ENCODE peak calls at places on chromosomes 3 and 15, in six cellular contexts. One of them, this sample, is unnamed.
A peak's percentile ranks its signal among the peaks of the same experiment; 100 is the strongest.

GRCh38 chr15:78727561-78727960 is 83.7 kb downstream of the ADAMTS7 start:
- DNase-seq in kidney: no peak
- DNase-seq in esophagus squamous epithelium: no peak
- DNase-seq in heart left ventricle: no peak
- DNase-seq in ascending aorta: no peak
- DNase-seq in mucosa of descending colon: no peak
- DNase-seq in this sample: no peak

GRCh38 chr15:70504305-70504951 is 258.9 kb downstream of the UACA start:
- DNase-seq in kidney: peak; percentile 88
- DNase-seq in esophagus squamous epithelium: peak; percentile 17
- DNase-seq in mucosa of descending colon: peak; percentile 41
- DNase-seq in heart left ventricle: peak; percentile 73
- DNase-seq in ascending aorta: peak; percentile 85
- DNase-seq in this sample: no peak

GRCh38 chr3:135014575-135014974 is 219.5 kb downstream of the EPHB1 start:
- DNase-seq in kidney: no peak
- DNase-seq in ascending aorta: peak; percentile 21
- DNase-seq in mucosa of descending colon: no peak
- DNase-seq in heart left ventricle: no peak
- DNase-seq in esophagus squamous epithelium: no peak
- DNase-seq in this sample: no peak

GRCh38 chr3:56975562-56975961 is 84.9 kb upstream of the SPATA12 start:
- DNase-seq in ascending aorta: peak; percentile 18
- DNase-seq in heart left ventricle: no peak
- DNase-seq in kidney: no peak
- DNase-seq in esophagus squamous epithelium: no peak
- DNase-seq in mucosa of descending colon: no peak
- DNase-seq in this sample: no peak

GRCh38 chr3:152026033-152026556 is 152.7 kb downstream of the SUCNR1 start:
- DNase-seq in heart left ventricle: no peak
- DNase-seq in esophagus squamous epithelium: no peak
- DNase-seq in kidney: no peak
- DNase-seq in mucosa of descending colon: no peak
- DNase-seq in ascending aorta: no peak
- DNase-seq in this sample: no peak

GRCh38 chr3:12508316-12508715 is 24.0 kb downstream of the TSEN2 start:
- DNase-seq in mucosa of descending colon: no peak
- DNase-seq in esophagus squamous epithelium: no peak
- DNase-seq in heart left ventricle: peak; percentile 39
- DNase-seq in kidney: no peak
- DNase-seq in ascending aorta: peak; percentile 85
- DNase-seq in this sample: no peak

GRCh38 chr3:195582947-195583346 is 793 bp downstream of the APOD start:
- DNase-seq in esophagus squamous epithelium: no peak
- DNase-seq in ascending aorta: peak; percentile 19
- DNase-seq in heart left ventricle: no peak
- DNase-seq in mucosa of descending colon: peak; percentile 26
- DNase-seq in kidney: no peak
- DNase-seq in this sample: no peak

GRCh38 chr3:53834429-53835095 is 11.7 kb downstream of the CHDH start:
- DNase-seq in kidney: no peak
- DNase-seq in ascending aorta: no peak
- DNase-seq in heart left ventricle: no peak
- DNase-seq in mucosa of descending colon: no peak
- DNase-seq in esophagus squamous epithelium: no peak
- DNase-seq in this sample: no peak

GRCh38 chr3:192684151-192684550 is 43.2 kb downstream of the FGF12 start:
- DNase-seq in mucosa of descending colon: no peak
- DNase-seq in ascending aorta: no peak
- DNase-seq in kidney: no peak
- DNase-seq in esophagus squamous epithelium: no peak
- DNase-seq in heart left ventricle: no peak
- DNase-seq in this sample: no peak

GRCh38 chr3:173911446-173911845 is 513.9 kb downstream of the NLGN1 start:
- DNase-seq in kidney: no peak
- DNase-seq in mucosa of descending colon: no peak
- DNase-seq in esophagus squamous epithelium: no peak
- DNase-seq in heart left ventricle: no peak
- DNase-seq in ascending aorta: no peak
- DNase-seq in this sample: no peak

GRCh38 chr3:137460944-137461343 is 303.2 kb upstream of the SOX14 start:
- DNase-seq in kidney: no peak
- DNase-seq in mucosa of descending colon: no peak
- DNase-seq in ascending aorta: no peak
- DNase-seq in heart left ventricle: no peak
- DNase-seq in esophagus squamous epithelium: no peak
- DNase-seq in this sample: no peak

GRCh38 chr15:101027920-101028319 is 108.8 kb downstream of the LRRK1 start:
- DNase-seq in kidney: peak; percentile 50
- DNase-seq in heart left ventricle: no peak
- DNase-seq in mucosa of descending colon: no peak
- DNase-seq in ascending aorta: peak; percentile 12
- DNase-seq in esophagus squamous epithelium: no peak
- DNase-seq in this sample: no peak

DNA sequence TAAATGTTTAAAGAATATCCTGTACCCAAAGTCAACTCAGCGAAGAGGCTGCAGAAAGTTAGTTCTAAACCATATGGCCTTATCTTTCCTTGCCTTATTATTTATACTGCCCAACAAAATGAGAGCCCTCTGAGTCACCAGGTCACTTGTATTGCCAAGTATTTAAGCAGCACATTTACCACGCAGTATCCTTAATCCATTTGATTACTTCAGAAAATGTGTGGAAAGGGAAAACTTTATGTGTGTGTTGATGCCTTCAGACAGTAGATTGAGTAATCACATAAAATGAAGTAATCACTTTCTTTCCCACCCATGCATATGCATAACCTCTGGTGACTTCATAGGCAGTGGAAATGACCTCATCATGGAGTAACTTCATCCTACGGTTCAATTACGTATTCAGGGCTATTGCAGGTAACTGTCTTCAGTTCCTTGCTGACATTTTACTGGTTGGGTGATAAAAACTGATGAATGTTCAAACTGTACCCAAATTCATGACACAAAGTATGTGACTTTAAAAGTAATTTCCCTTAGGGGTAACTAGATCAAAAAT is 7.5 kb upstream of the CADPS start:
- DNase-seq in ascending aorta: no peak
- DNase-seq in heart left ventricle: no peak
- DNase-seq in esophagus squamous epithelium: no peak
- DNase-seq in kidney: no peak
- DNase-seq in mucosa of descending colon: no peak
- DNase-seq in this sample: no peak
- H3K4me3 ChIP-seq in ascending aorta: no peak overlapping the region
- H3K4me3 ChIP-seq in heart left ventricle: no peak overlapping the region
- H3K4me3 ChIP-seq in esophagus squamous epithelium: no peak overlapping the region
- H3K4me3 ChIP-seq in kidney: no peak overlapping the region
- H3K4me3 ChIP-seq in mucosa of descending colon: no peak overlapping the region
- H3K4me3 ChIP-seq in this sample: no peak overlapping the region

DNA sequence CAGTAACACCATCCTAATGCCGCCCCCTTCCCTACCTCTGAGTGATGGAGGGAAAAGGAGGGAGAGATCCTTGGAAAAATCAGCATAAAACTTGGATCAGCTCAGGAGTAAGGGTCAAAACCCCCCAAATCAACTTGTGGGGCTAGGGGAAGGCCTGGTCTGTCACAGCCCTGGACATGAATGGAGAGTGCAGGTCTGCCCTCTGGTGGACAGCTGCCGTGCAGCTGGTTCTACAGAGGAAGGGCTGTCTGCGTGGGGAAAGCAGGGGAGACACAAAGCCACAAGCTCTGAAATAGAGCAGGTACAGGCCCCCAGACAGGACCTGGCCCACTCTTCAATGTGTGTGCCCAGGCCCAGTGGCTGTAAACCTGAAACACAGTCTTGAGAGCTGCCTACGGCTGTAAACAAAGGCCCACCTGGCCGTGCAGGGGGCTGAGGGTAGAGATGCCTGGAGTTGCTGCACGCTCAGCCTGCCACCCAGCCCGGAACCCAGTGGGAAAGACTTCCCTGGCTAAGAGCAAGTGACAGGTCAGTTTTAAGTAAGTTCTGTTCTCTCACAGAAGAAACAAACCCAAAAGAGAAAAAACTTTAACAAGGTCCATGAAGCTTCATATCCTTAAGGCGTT is 16.4 kb downstream of the CLK3 start:
- DNase-seq in mucosa of descending colon: peak; percentile 83
- DNase-seq in esophagus squamous epithelium: no peak
- DNase-seq in ascending aorta: no peak
- DNase-seq in kidney: no peak
- DNase-seq in heart left ventricle: no peak
- DNase-seq in this sample: no peak
- H3K36me3 ChIP-seq in mucosa of descending colon: peaks cover 21% of the 10 kb centered on the region
- H3K36me3 ChIP-seq in esophagus squamous epithelium: peaks cover 100% of the 10 kb centered on the region
- H3K36me3 ChIP-seq in ascending aorta: peaks cover 94% of the 10 kb centered on the region
- H3K36me3 ChIP-seq in kidney: peaks cover 64% of the 10 kb centered on the region
- H3K36me3 ChIP-seq in heart left ventricle: peaks cover 99% of the 10 kb centered on the region
- H3K36me3 ChIP-seq in this sample: peaks cover 6% of the 10 kb centered on the region

GRCh38 chr3:23213813-23214212 is 10.7 kb downstream of the UBE2E2 start:
- DNase-seq in mucosa of descending colon: no peak
- DNase-seq in esophagus squamous epithelium: no peak
- DNase-seq in heart left ventricle: no peak
- DNase-seq in kidney: no peak
- DNase-seq in ascending aorta: no peak
- DNase-seq in this sample: no peak
- H3K4me3 ChIP-seq in mucosa of descending colon: no peak overlapping the region
- H3K4me3 ChIP-seq in esophagus squamous epithelium: no peak overlapping the region
- H3K4me3 ChIP-seq in heart left ventricle: no peak overlapping the region
- H3K4me3 ChIP-seq in kidney: no peak overlapping the region
- H3K4me3 ChIP-seq in ascending aorta: no peak overlapping the region
- H3K4me3 ChIP-seq in this sample: no peak overlapping the region

GRCh38 chr3:161230621-161231195 is 9.6 kb downstream of the NMD3 start:
- DNase-seq in heart left ventricle: no peak
- DNase-seq in esophagus squamous epithelium: no peak
- DNase-seq in mucosa of descending colon: no peak
- DNase-seq in kidney: no peak
- DNase-seq in ascending aorta: no peak
- DNase-seq in this sample: no peak
- H3K36me3 ChIP-seq in heart left ventricle: peaks cover 88% of the 10 kb centered on the region
- H3K36me3 ChIP-seq in esophagus squamous epithelium: peaks cover 99% of the 10 kb centered on the region
- H3K36me3 ChIP-seq in mucosa of descending colon: no peaks in the 10 kb centered on the region
- H3K36me3 ChIP-seq in kidney: peaks cover 18% of the 10 kb centered on the region
- H3K36me3 ChIP-seq in ascending aorta: peaks cover 60% of the 10 kb centered on the region
- H3K36me3 ChIP-seq in this sample: no peaks in the 10 kb centered on the region

GRCh38 chr3:170258105-170258487 is 35.9 kb downstream of the PRKCI start:
- DNase-seq in esophagus squamous epithelium: no peak
- DNase-seq in kidney: no peak
- DNase-seq in heart left ventricle: no peak
- DNase-seq in ascending aorta: no peak
- DNase-seq in mucosa of descending colon: no peak
- DNase-seq in this sample: no peak
- H3K4me3 ChIP-seq in esophagus squamous epithelium: no peak overlapping the region
- H3K4me3 ChIP-seq in kidney: no peak overlapping the region
- H3K4me3 ChIP-seq in heart left ventricle: no peak overlapping the region
- H3K4me3 ChIP-seq in ascending aorta: no peak overlapping the region
- H3K4me3 ChIP-seq in mucosa of descending colon: no peak overlapping the region
- H3K4me3 ChIP-seq in this sample: no peak overlapping the region

GRCh38 chr15:44438402-44438801 is 11.0 kb downstream of the CTDSPL2 start:
- DNase-seq in ascending aorta: no peak
- DNase-seq in kidney: no peak
- DNase-seq in esophagus squamous epithelium: no peak
- DNase-seq in heart left ventricle: no peak
- DNase-seq in mucosa of descending colon: no peak
- DNase-seq in this sample: no peak

GRCh38 chr15:44441095-44441501 is 13.7 kb downstream of the CTDSPL2 start:
- DNase-seq in esophagus squamous epithelium: no peak
- DNase-seq in heart left ventricle: no peak
- DNase-seq in kidney: no peak
- DNase-seq in mucosa of descending colon: no peak
- DNase-seq in ascending aorta: no peak
- DNase-seq in this sample: no peak

DNA sequence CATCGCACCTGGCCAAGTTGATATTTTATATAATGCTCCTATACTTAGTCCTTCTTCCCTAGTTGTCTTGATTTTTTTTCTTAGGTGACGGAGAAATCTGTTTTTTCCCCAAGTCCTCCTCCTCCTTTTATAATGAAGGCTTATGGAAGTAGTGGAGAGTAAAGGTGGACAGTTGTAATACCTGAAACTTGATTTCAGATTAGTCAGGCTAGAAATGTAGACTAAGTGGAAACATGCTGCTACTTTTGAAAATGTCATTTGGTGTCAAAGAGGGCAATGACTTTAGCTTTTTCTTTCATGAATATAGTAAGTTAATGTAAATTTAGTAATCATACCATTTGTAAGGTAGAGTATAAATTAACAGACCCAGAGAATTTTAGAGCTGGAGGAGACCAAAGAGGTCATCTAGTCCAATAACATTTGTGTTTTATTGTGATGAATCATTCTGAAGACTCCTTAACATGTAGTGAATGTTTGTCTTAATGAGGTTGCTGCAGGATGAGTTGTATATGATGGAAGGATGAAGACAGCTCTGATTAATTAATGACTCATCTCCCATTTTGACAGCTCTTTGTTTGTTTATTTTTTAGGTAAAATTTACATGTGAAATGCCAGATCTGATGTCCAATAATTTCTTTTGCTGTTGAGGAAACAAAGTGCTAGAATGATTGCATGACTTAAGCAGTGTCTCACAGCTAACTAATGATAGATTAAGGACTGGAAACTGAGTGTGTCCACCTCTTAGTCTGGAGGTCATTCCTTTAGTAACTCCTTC is 8.7 kb downstream of the CTDSPL2 start:
- DNase-seq in ascending aorta: no peak
- DNase-seq in esophagus squamous epithelium: no peak
- DNase-seq in heart left ventricle: no peak
- DNase-seq in mucosa of descending colon: no peak
- DNase-seq in kidney: no peak
- DNase-seq in this sample: no peak
- H3K36me3 ChIP-seq in ascending aorta: no peaks in the 10 kb centered on the region
- H3K36me3 ChIP-seq in esophagus squamous epithelium: peaks cover 30% of the 10 kb centered on the region
- H3K36me3 ChIP-seq in heart left ventricle: peaks cover 3% of the 10 kb centered on the region
- H3K36me3 ChIP-seq in mucosa of descending colon: no peaks in the 10 kb centered on the region
- H3K36me3 ChIP-seq in kidney: no peaks in the 10 kb centered on the region
- H3K36me3 ChIP-seq in this sample: no peaks in the 10 kb centered on the region

This sample was measured in breast epithelium.